ENCODE peak calls at places on chromosomes 13 and 19, in five cellular contexts. N, V, B, U and Q are unnamed samples.

GRCh38 chr13:46386996-46387851 is at the start of gene RUBCNL:
- DNase-seq in N (peak), B (no peak), V (peak), U (peak), Q (peak)

GRCh38 chr19:35449347-35450043 is 1.4 kb downstream of the FFAR2 start:
- DNase-seq in U (no peak), N (no peak), V (no peak), B (no peak), Q (no peak)

GRCh38 chr13:23668557-23668956 is 98.3 kb downstream of the TNFRSF19 start:
- DNase-seq in B (no peak), N (no peak), U (no peak), V (no peak), Q (no peak)

GRCh38 chr19:11293468-11294389 is 2.2 kb upstream of the TSPAN16 start:
- DNase-seq in N (peak), U (peak), B (peak), V (peak), Q (peak)

GRCh38 chr13:42544246-42544915 is 29.6 kb upstream of the TNFSF11 start:
- DNase-seq in N (no peak), V (peak), U (no peak), B (no peak), Q (no peak)

GRCh38 chr13:24649685-24650038 is 30.5 kb upstream of the ATP12A start:
- DNase-seq in B (no peak), V (no peak), N (no peak), U (no peak), Q (no peak)

GRCh38 chr13:97222934-97223710 is 989 bp downstream of the MBNL2 start:
- DNase-seq in N (no peak), B (no peak), U (peak), V (no peak), Q (no peak)

GRCh38 chr13:59979589-59979988 is 184.1 kb downstream of the DIAPH3 start:
- DNase-seq in N (no peak), V (no peak), B (no peak), U (no peak), Q (no peak)

GRCh38 chr19:34475975-34476594 is 5.5 kb upstream of the WTIP start:
- DNase-seq in U (no peak), V (peak), B (no peak), N (no peak), Q (no peak)

GRCh38 chr13:95605426-95606125 is 38.9 kb downstream of the DZIP1 start:
- DNase-seq in U (no peak), B (no peak), V (no peak), N (no peak), Q (no peak)

GRCh38 chr13:112692104-112692503 is 2.3 kb downstream of the ATP11A start:
- DNase-seq in U (no peak), N (no peak), V (no peak), B (no peak), Q (no peak)

GRCh38 chr19:55809381-55810058 is 22.3 kb downstream of the NLRP11 start:
- DNase-seq in B (no peak), N (no peak), V (peak), U (peak), Q (peak)

GRCh38 chr13:28872427-28873176 is 52.5 kb downstream of the MTUS2 start:
- DNase-seq in N (no peak), U (no peak), B (no peak), V (no peak), Q (no peak)

GRCh38 chr13:29379281-29379680 is 216.2 kb downstream of the SLC7A1 start:
- DNase-seq in U (no peak), N (no peak), B (no peak), V (no peak), Q (no peak)

GRCh38 chr13:110387451-110388140 is 80.5 kb downstream of the COL4A2 start:
- DNase-seq in N (peak), U (peak), B (peak), V (peak), Q (peak)
- H3K4me3 ChIP-seq in N (peak), U (no peak), B (peak), V (no peak), Q (no peak)

DNA sequence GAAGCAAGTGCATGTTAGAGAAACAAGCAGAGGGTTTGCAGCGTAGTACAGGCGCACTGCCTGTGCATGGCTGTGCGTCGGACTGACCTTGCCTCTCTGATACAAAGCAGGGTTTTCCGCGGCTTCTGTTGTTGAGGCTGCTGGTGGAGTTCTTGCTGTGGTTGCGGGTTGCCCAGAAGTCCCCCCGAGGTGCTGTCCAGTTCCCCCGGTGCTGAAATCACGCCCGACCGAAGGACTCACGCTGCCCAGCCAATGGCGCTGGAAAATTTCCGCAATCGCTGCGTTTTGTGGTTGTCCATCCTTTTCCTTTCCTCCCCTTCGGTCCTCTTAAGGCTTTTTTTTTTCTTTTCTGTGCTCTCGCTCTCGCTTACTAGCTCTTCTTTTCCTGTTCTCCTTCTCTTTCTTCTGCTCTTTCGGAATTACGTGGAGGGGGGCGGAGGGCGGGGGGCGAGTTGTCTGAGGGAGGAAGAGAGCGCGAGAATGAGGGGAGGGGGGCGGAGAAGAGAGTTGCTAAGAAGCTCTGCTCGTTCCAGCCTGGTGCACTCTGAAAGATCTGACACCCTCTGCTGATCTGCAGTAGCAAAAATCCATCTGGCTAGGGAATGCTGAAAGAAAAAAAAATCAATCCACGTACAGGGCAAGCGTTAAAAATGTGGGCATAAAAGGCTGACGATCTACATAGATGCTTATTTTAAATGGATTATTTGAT is at the start of gene SLITRK1:
- DNase-seq in N (no peak), B (no peak), U (peak), V (peak), Q (peak)
- H3K4me3 ChIP-seq in N (no peak), B (no peak), U (peak), V (peak), Q (peak)

GRCh38 chr19:44777715-44778347 is at the start of gene CBLC:
- DNase-seq in V (no peak), U (peak), B (no peak), N (no peak), Q (no peak)
- H3K4me3 ChIP-seq in V (no peak), U (peak), B (no peak), N (no peak), Q (no peak)

DNA sequence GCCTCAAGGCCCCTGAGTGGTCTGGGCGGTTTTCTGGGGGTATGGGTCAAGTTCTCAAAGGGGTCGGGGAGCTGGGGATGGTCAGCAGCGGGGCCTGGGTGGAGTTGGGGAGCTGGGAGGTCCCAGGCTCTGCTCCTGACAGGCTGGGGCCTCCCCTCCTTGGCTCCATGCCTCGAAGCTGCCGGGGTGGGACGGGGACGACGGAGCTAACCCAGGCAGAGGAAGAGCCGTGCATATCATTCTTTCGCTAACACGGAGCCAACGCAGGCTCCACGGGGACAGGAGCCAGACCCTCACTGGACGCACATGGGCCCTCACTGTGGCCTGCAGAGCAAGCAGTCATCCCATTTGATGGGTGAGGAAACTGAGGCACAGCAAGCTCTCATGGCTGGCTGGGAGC is 25.8 kb upstream of the CACTIN start:
- DNase-seq in N (no peak), B (no peak), V (no peak), U (no peak), Q (no peak)
- H3K4me3 ChIP-seq in N (no peak), B (no peak), V (no peak), U (no peak), Q (no peak)

DNA sequence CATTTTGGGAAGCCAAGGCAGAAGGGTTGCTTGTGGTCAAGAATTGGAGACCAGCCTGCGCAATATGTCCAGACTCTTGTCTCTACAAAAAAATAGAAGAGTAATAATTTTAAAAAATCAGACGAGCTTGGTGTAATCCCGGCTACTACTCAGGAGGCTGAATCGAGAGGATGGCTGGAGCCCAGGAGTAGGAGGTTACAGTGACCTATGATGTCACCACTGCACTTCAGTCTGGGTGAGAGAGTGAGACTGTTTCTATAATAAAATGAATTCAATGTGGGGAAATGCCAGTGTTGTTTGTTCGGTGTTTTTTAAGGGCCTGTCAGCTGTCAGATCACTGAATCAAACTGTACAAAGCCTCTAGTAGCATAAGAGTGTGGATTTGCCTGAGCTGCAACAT is 1.2 kb upstream of the FBXL3 start:
- DNase-seq in U (no peak), B (peak), N (no peak), V (peak), Q (peak)
- H3K4me3 ChIP-seq in U (peak), B (no peak), N (peak), V (peak), Q (no peak)

GRCh38 chr13:26561636-26562537 is 4.4 kb downstream of the WASF3 start:
- DNase-seq in V (peak), U (peak), N (no peak), B (no peak), Q (peak)
- H3K4me3 ChIP-seq in V (no peak), U (peak), N (no peak), B (no peak), Q (no peak)

DNA sequence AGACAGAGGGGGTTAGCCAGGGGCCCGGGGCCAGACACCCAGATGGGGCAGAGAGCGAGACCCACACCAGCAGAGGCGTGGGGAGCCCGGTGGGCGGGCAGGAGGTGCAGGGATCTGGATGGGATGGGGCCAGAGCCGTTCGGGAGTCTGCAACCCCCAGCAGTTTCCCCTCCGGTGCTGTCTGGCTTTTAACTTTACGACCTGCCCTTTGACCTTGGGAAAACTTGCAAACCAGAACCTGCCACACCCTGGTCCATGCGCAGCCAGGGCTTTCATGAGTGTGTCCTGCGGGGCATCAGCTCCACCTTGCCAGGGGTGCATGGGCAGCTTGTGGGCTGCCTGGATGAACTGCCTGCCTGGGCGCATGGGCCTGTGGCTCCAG is 9.8 kb downstream of the JOSD2 start:
- DNase-seq in B (no peak), N (peak), U (no peak), V (no peak), Q (no peak)
- H3K4me3 ChIP-seq in B (no peak), N (peak), U (no peak), V (no peak), Q (no peak)